ENCODE peak calls at places on chromosomes 16 and 17, in five cellular contexts. M, Y, B, O and P are unnamed samples. For H3K4me1 and H3K27me3, the result is how much of the 10 kb centered on the place peaks cover.

GRCh38 chr16:66512589-66513404 is 37.1 kb downstream of the TK2 start:
- DNase-seq in B (no peak), Y (no peak), M (peak), O (no peak), P (no peak)

GRCh38 chr17:57943140-57943539 is 12.1 kb downstream of the CUEDC1 start:
- DNase-seq in B (no peak), Y (no peak), O (no peak), M (no peak), P (no peak)

GRCh38 chr16:4663756-4664465 is 29.5 kb upstream of the NUDT16L1 start:
- DNase-seq in B (no peak), O (peak), Y (peak), M (no peak), P (no peak)

GRCh38 chr16:22092143-22092933 is at the start of gene VWA3A:
- DNase-seq in M (peak), B (peak), O (no peak), Y (no peak), P (peak)

GRCh38 chr16:27441998-27442397 is 40.0 kb downstream of the IL21R start:
- DNase-seq in O (no peak), Y (no peak), B (no peak), M (no peak), P (no peak)

GRCh38 chr17:82957469-82957795 is 117.6 kb upstream of the ZNF750 start:
- DNase-seq in M (no peak), O (no peak), B (no peak), Y (no peak), P (no peak)

GRCh38 chr17:67221062-67221998 is 23.7 kb downstream of the HELZ start:
- DNase-seq in M (peak), Y (no peak), O (no peak), B (peak), P (no peak)

GRCh38 chr16:72978212-72978611 is 69.7 kb downstream of the ZFHX3 start:
- DNase-seq in O (no peak), M (no peak), B (no peak), Y (no peak), P (no peak)

GRCh38 chr16:57578521-57579360 is 36.3 kb downstream of the ADGRG5 start:
- DNase-seq in O (no peak), M (no peak), B (no peak), Y (no peak), P (no peak)

GRCh38 chr16:87233928-87234327 is 83.3 kb downstream of the C16orf95 start:
- DNase-seq in O (no peak), M (peak), B (no peak), Y (no peak), P (no peak)

GRCh38 chr17:45940826-45941225 is 46.5 kb downstream of the MAPT start:
- DNase-seq in M (no peak), B (no peak), O (no peak), Y (no peak), P (no peak)

GRCh38 chr16:19850131-19850817 is 34.4 kb downstream of the GPRC5B start:
- DNase-seq in Y (no peak), M (no peak), B (no peak), O (no peak), P (no peak)

GRCh38 chr16:20166531-20167235 is 93.0 kb upstream of the GPR139 start:
- DNase-seq in B (no peak), Y (no peak), O (no peak), M (no peak), P (no peak)

GRCh38 chr16:57187508-57187854 is 1.4 kb downstream of the RSPRY1 start:
- DNase-seq in M (no peak), Y (no peak), O (no peak), B (no peak), P (no peak)

GRCh38 chr17:65228287-65228686 is 91.1 kb downstream of the RGS9 start:
- DNase-seq in O (no peak), B (no peak), M (no peak), Y (peak), P (no peak)

GRCh38 chr16:7423436-7423941 is 90.8 kb downstream of the RBFOX1 start:
- DNase-seq in M (no peak), Y (no peak), O (no peak), B (peak), P (no peak)

GRCh38 chr16:15553313-15554088 is 89.5 kb downstream of the MARF1 start:
- DNase-seq in M (no peak), Y (no peak), O (no peak), B (no peak), P (no peak)

GRCh38 chr16:19188406-19188805 is 20.4 kb downstream of the SYT17 start:
- DNase-seq in Y (no peak), B (no peak), O (no peak), M (no peak), P (no peak)

GRCh38 chr17:50344712-50345380 is 1.1 kb upstream of the XYLT2 start:
- DNase-seq in O (peak), Y (no peak), B (no peak), M (no peak), P (no peak)

GRCh38 chr17:10135539-10136257 is 62.7 kb downstream of the GAS7 start:
- DNase-seq in O (peak), M (peak), Y (peak), B (no peak), P (no peak)

GRCh38 chr17:48915459-48916282 is 7.5 kb downstream of the UBE2Z start:
- DNase-seq in O (no peak), B (no peak), M (peak), Y (peak), P (no peak)

GRCh38 chr17:8173871-8174322 is 2.3 kb downstream of the TMEM107 start:
- DNase-seq in B (no peak), Y (no peak), M (no peak), O (no peak), P (no peak)

GRCh38 chr17:81738801-81739393 is 26.8 kb downstream of the SLC25A10 start:
- DNase-seq in O (no peak), Y (no peak), B (no peak), M (no peak), P (no peak)
- H3K4me1 ChIP-seq in O (under half), Y (under half), B (under half), M (under half), P (under half)

GRCh38 chr17:42323268-42323773 is 35.0 kb downstream of the STAT5A start:
- DNase-seq in O (no peak), B (no peak), Y (no peak), M (no peak), P (no peak)

GRCh38 chr17:42322382-42323267 is 34.3 kb downstream of the STAT5A start:
- DNase-seq in B (peak), M (peak), Y (peak), O (peak), P (peak)

GRCh38 chr17:42321555-42321954 is 33.3 kb downstream of the STAT5A start:
- DNase-seq in O (no peak), B (no peak), Y (no peak), M (no peak), P (no peak)

GRCh38 chr17:42329025-42329976 is 41.0 kb downstream of the STAT5A start:
- DNase-seq in O (peak), B (no peak), M (peak), Y (no peak), P (peak)

DNA sequence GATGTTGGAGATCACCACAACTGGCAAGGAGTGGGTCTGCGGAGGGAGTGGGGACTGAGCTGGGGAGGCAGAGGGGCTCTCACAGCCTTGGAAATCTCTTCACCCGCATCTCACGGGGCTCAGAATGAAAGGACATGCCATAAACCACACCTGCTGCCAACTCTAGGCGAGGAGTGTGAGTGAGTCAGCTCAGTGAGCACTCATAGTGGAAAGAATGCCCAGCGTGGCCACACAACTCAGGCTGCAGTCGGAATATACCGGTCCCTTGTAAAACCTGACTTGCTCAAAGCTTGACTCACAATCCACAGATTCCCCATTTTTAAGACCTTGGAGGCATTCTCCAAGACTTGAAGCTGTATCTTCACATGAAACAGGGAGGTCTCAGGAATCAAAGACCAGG is 36.7 kb downstream of the STAT5A start:
- DNase-seq in B (no peak), O (peak), M (peak), Y (peak), P (no peak)
- H3K27ac ChIP-seq in B (no peak), O (no peak), M (peak), Y (no peak), P (no peak)

GRCh38 chr17:79793924-79794304 is 3.0 kb downstream of the CBX8 start:
- DNase-seq in M (no peak), Y (no peak), O (no peak), B (peak), P (no peak)

GRCh38 chr17:79791354-79792123 is 5.3 kb downstream of the CBX8 start:
- DNase-seq in B (no peak), M (no peak), O (no peak), Y (peak), P (no peak)

GRCh38 chr17:79792371-79792871 is 4.5 kb downstream of the CBX8 start:
- DNase-seq in B (no peak), M (no peak), O (no peak), Y (no peak), P (no peak)

GRCh38 chr17:79794659-79795511 is 2.0 kb downstream of the CBX8 start:
- DNase-seq in Y (no peak), O (no peak), B (no peak), M (no peak), P (no peak)

DNA sequence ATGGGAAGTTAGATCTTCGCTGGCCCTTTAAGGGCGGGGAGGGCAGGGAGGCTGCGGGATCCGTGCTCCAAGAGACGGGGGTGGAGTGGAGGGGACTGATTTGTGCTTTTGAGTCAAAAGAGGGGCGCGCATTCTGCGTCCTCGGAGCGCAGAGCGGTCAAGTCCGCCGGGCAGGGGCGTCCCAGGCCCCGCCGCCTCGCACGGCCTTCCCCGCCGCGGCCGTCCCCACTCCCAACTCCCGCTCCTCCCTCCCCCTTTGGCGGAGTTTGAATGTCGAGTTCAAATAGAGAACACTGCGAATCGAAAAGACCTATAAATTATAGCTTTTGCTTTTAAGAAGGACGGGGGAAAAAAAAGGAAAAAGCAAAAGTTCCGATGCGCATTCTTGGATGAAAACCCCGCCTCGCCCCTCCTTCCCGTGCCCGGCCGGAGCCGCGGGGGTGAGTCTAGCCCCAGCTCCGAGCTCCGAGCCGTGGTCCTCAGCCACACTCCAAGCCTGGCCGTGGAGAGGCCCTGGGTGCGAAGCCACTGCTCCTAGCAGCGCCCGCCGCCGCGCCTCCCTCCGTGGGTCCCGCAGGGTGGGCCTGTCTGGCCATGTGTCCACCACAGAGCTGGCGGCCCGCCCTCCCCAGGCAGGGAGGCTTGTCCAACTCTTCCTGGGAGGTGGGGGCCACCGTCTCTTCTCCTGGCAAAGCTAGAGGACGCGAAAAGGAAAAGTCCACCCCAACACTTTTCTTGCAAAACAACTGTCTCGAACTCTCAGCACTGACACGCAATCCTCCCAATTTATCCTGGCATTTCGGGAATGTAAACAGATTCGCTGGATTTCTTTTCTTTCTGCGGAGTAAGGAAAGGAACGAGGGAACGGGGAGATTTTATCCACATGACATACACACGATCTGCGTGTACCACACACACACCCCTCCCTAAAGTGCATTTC is 3.6 kb downstream of the CBX8 start:
- DNase-seq in O (no peak), B (no peak), M (peak), Y (no peak), P (no peak)
- H3K27me3 ChIP-seq in O (half or more), B (half or more), M (under half), Y (half or more), P (half or more)

GRCh38 chr17:79738643-79739042 is 7.9 kb downstream of the ENPP7 start:
- DNase-seq in B (no peak), M (no peak), Y (no peak), O (no peak), P (no peak)
- H3K4me1 ChIP-seq in B (under half), M (under half), Y (under half), O (under half), P (under half)

GRCh38 chr17:75003070-75003956 is 9.2 kb upstream of the MRPL58 start:
- DNase-seq in O (no peak), Y (no peak), B (no peak), M (no peak), P (no peak)
- H3K27ac ChIP-seq in O (no peak), Y (no peak), B (no peak), M (no peak), P (no peak)